ENCODE peak calls at places on chromosome 2, in five cellular contexts. N is HEK293T, A is activated gamma-delta T cell treated with Interleukin-2 at 50 U/mL for 16 hours, M is ELR, O is cardiac fibroblast. R is an unnamed sample.

GRCh38 chr2:218149865-218150264 is 16.9 kb downstream of the CXCR1 start:
- DNase-seq in N (no peak), A (no peak), M (no peak), O (no peak), R (no peak)

GRCh38 chr2:205746408-205746785 is 64.1 kb downstream of the NRP2 start:
- DNase-seq in N (no peak), A (no peak), M (no peak), O (no peak), R (no peak)

GRCh38 chr2:63977904-63978303 is 41.3 kb downstream of the VPS54 start:
- DNase-seq in N (no peak), A (no peak), M (no peak), O (no peak), R (no peak)

GRCh38 chr2:32832821-32833220 is 113.9 kb upstream of the LTBP1 start:
- DNase-seq in N (no peak), A (no peak), M (peak; percentile 8), O (peak; percentile 45), R (no peak)

GRCh38 chr2:73089270-73090030 is 17.9 kb upstream of the SFXN5 start:
- DNase-seq in N (no peak), A (no peak), M (peak; percentile 99), O (peak; percentile 97), R (no peak)

GRCh38 chr2:6692061-6692460 is 173.6 kb downstream of the CMPK2 start:
- DNase-seq in N (no peak), A (no peak), M (no peak), O (no peak), R (no peak)

GRCh38 chr2:134217924-134218323 is 35.9 kb upstream of the MGAT5 start:
- DNase-seq in N (no peak), A (no peak), M (peak; percentile 45), O (no peak), R (no peak)

GRCh38 chr2:5720426-5720825 is 28.2 kb downstream of the SOX11 start:
- DNase-seq in N (no peak), A (no peak), M (no peak), O (no peak), R (no peak)

GRCh38 chr2:120005834-120006521 is 6.9 kb upstream of the EPB41L5 start:
- DNase-seq in N (no peak), A (no peak), M (peak; percentile 11), O (no peak), R (no peak)

GRCh38 chr2:132276571-132276981 is 114.8 kb upstream of the ANKRD30BL start:
- DNase-seq in N (no peak), A (no peak), M (no peak), O (no peak), R (no peak)

GRCh38 chr2:9300214-9300613 is 93.6 kb downstream of the ASAP2 start:
- DNase-seq in N (no peak), A (no peak), M (no peak), O (no peak), R (no peak)

GRCh38 chr2:197435598-197436435 is 989 bp upstream of the SF3B1 start:
- DNase-seq in N (no peak), A (no peak), M (no peak), O (no peak), R (no peak)

GRCh38 chr2:9737053-9737875 is 106.0 kb upstream of the TAF1B start:
- DNase-seq in N (peak; percentile 92), A (no peak), M (peak; percentile 33), O (no peak), R (no peak)

GRCh38 chr2:37781028-37781427 is 109.6 kb upstream of the CDC42EP3 start:
- DNase-seq in N (no peak), A (no peak), M (peak; percentile 95), O (peak; percentile 43), R (no peak)

GRCh38 chr2:195051401-195051800 is 605.6 kb upstream of the SLC39A10 start:
- DNase-seq in N (no peak), A (no peak), M (no peak), O (no peak), R (no peak)

GRCh38 chr2:67516358-67516757 is 119.2 kb downstream of the ETAA1 start:
- DNase-seq in N (no peak), A (no peak), M (no peak), O (no peak), R (no peak)

GRCh38 chr2:74290466-74291216 is 52.6 kb downstream of the SLC4A5 start:
- DNase-seq in N (no peak), A (peak; percentile 41), M (no peak), O (no peak), R (peak; percentile 70)

GRCh38 chr2:203670939-203671338 is 35.5 kb upstream of the CD28 start:
- DNase-seq in N (no peak), A (no peak), M (no peak), O (peak; percentile 51), R (no peak)

GRCh38 chr2:203059567-203059966 is 44.9 kb downstream of the NBEAL1 start:
- DNase-seq in N (no peak), A (no peak), M (no peak), O (no peak), R (no peak)

GRCh38 chr2:85524567-85524923 is 14.4 kb upstream of the MAT2A start:
- DNase-seq in N (peak; percentile 48), A (no peak), M (no peak), O (no peak), R (no peak)

GRCh38 chr2:29606105-29606871 is 315.1 kb downstream of the ALK start:
- DNase-seq in N (no peak), A (no peak), M (peak; percentile 92), O (peak; percentile 87), R (no peak)

GRCh38 chr2:231460073-231460861 is 4.0 kb downstream of the NCL start:
- DNase-seq in N (no peak), A (no peak), M (no peak), O (no peak), R (no peak)

GRCh38 chr2:108034843-108035242 is 48.5 kb downstream of the SLC5A7 start:
- DNase-seq in N (no peak), A (no peak), M (no peak), O (no peak), R (no peak)

GRCh38 chr2:39176997-39177396 is 56.1 kb upstream of the SOS1 start:
- DNase-seq in N (no peak), A (no peak), M (no peak), O (no peak), R (no peak)

GRCh38 chr2:28606986-28607441 is 111.2 kb downstream of the PLB1 start:
- DNase-seq in N (no peak), A (no peak), M (peak; percentile 35), O (no peak), R (no peak)

GRCh38 chr2:19878268-19879046 is 23.3 kb downstream of the TTC32 start:
- DNase-seq in N (no peak), A (no peak), M (no peak), O (no peak), R (no peak)

GRCh38 chr2:97742381-97742847 is 29.0 kb downstream of the ZAP70 start:
- DNase-seq in N (no peak), A (peak; percentile 46), M (peak; percentile 71), O (no peak), R (peak; percentile 37)

GRCh38 chr2:8148260-8148880 is 533.5 kb upstream of the ID2 start:
- DNase-seq in N (no peak), A (no peak), M (peak; percentile 65), O (peak; percentile 80), R (no peak)

GRCh38 chr2:8580316-8581047 is 101.4 kb upstream of the ID2 start:
- DNase-seq in N (no peak), A (no peak), M (no peak), O (no peak), R (no peak)

GRCh38 chr2:137173514-137173913 is 408.2 kb downstream of the THSD7B start:
- DNase-seq in N (peak; percentile 23), A (no peak), M (peak; percentile 46), O (peak; percentile 47), R (no peak)

GRCh38 chr2:225865468-225865867 is 466.0 kb downstream of the NYAP2 start:
- DNase-seq in N (no peak), A (no peak), M (no peak), O (peak; percentile 2), R (no peak)

GRCh38 chr2:179412116-179412515 is 147.5 kb upstream of the SESTD1 start:
- DNase-seq in N (no peak), A (no peak), M (no peak), O (no peak), R (no peak)

GRCh38 chr2:232502901-232503791 is 15.5 kb upstream of the ECEL1 start:
- DNase-seq in N (no peak), A (no peak), M (peak; percentile 25), O (peak; percentile 47), R (no peak)

GRCh38 chr2:33062665-33063249 is 116.0 kb downstream of the LTBP1 start:
- DNase-seq in N (no peak), A (no peak), M (peak; percentile 25), O (peak; percentile 19), R (no peak)

GRCh38 chr2:35973132-35973736 is 382.3 kb upstream of the CRIM1 start:
- DNase-seq in N (peak; percentile 12), A (no peak), M (peak; percentile 46), O (peak; percentile 29), R (no peak)

GRCh38 chr2:214904176-214904575 is 94.7 kb upstream of the BARD1 start:
- DNase-seq in N (no peak), A (no peak), M (no peak), O (no peak), R (no peak)

GRCh38 chr2:97726311-97727064 is 13.1 kb downstream of the ZAP70 start:
- DNase-seq in N (no peak), A (no peak), M (peak; percentile 23), O (peak; percentile 38), R (no peak)

GRCh38 chr2:101185085-101185484 is 33.9 kb upstream of the TBC1D8 start:
- DNase-seq in N (no peak), A (no peak), M (no peak), O (no peak), R (no peak)

GRCh38 chr2:88500691-88501090 is 48.2 kb upstream of the FOXI3 start:
- DNase-seq in N (no peak), A (no peak), M (no peak), O (no peak), R (no peak)

R was measured in CD8-positive, alpha-beta T cell.